ENCODE peak calls at places on chromosome 15, in four cellular contexts. R is A172, M is AG04450, Q is germinal center. C is an unnamed sample.

GRCh38 chr15:101442272-101442671 is 47.2 kb downstream of the PCSK6 start:
- DNase-seq in R (no peak), M (no peak), Q (no peak), C (no peak)

GRCh38 chr15:42796955-42797779 is 60.2 kb upstream of the CDAN1 start:
- DNase-seq in R (peak), M (no peak), Q (no peak), C (no peak)

GRCh38 chr15:48283361-48284157 is 47.7 kb upstream of the DUT start:
- DNase-seq in R (no peak), M (no peak), Q (no peak), C (no peak)

GRCh38 chr15:58227706-58228543 is 89.7 kb downstream of the AQP9 start:
- DNase-seq in R (peak), M (peak), Q (peak), C (peak)

GRCh38 chr15:98778263-98778959 is 130.1 kb downstream of the IGF1R start:
- DNase-seq in R (no peak), M (no peak), Q (no peak), C (no peak)

GRCh38 chr15:92949604-92950249 is 49.6 kb downstream of the CHD2 start:
- DNase-seq in R (no peak), M (no peak), Q (no peak), C (no peak)

GRCh38 chr15:99931703-99932603 is 198.7 kb upstream of the LYSMD4 start:
- DNase-seq in R (no peak), M (no peak), Q (no peak), C (no peak)

GRCh38 chr15:39538936-39539335 is 41.9 kb upstream of the THBS1 start:
- DNase-seq in R (no peak), M (no peak), Q (no peak), C (no peak)

GRCh38 chr15:38130739-38131498 is 121.7 kb upstream of the SPRED1 start:
- DNase-seq in R (peak), M (peak), Q (no peak), C (peak)

GRCh38 chr15:62035256-62035908 is 24.9 kb downstream of the VPS13C start:
- DNase-seq in R (peak), M (peak), Q (no peak), C (peak)

GRCh38 chr15:75573001-75573400 is 6.1 kb downstream of the PTPN9 start:
- DNase-seq in R (no peak), M (no peak), Q (no peak), C (peak)

GRCh38 chr15:60122691-60123090 is 118.6 kb downstream of the FOXB1 start:
- DNase-seq in R (no peak), M (no peak), Q (no peak), C (no peak)

GRCh38 chr15:78461171-78461881 is 23.3 kb downstream of the IREB2 start:
- DNase-seq in R (no peak), M (no peak), Q (no peak), C (no peak)

GRCh38 chr15:101702077-101702476 is 22.2 kb downstream of the TARS3 start:
- DNase-seq in R (peak), M (no peak), Q (no peak), C (no peak)

GRCh38 chr15:29138260-29138659 is 131.4 kb downstream of the NSMCE3 start:
- DNase-seq in R (no peak), M (no peak), Q (no peak), C (no peak)

GRCh38 chr15:80494311-80494710 is 90.1 kb downstream of the ARNT2 start:
- DNase-seq in R (peak), M (no peak), Q (no peak), C (peak)

GRCh38 chr15:25727867-25728600 is 135.1 kb downstream of the ATP10A start:
- DNase-seq in R (no peak), M (no peak), Q (no peak), C (no peak)

GRCh38 chr15:73782339-73782979 is 29.3 kb upstream of the INSYN1 start:
- DNase-seq in R (no peak), M (no peak), Q (no peak), C (no peak)

GRCh38 chr15:27826411-27826810 is 272.7 kb downstream of the OCA2 start:
- DNase-seq in R (no peak), M (no peak), Q (no peak), C (no peak)

GRCh38 chr15:81880833-81881232 is 165.0 kb downstream of the MEX3B start:
- DNase-seq in R (no peak), M (no peak), Q (no peak), C (no peak)

GRCh38 chr15:65740148-65740547 is 51.9 kb downstream of the DENND4A start:
- DNase-seq in R (no peak), M (no peak), Q (no peak), C (no peak)

C was measured in AG09309.